ENCODE peak calls at places on chromosomes 2 and 18, in four cellular contexts. D is stomach; H is CD8-positive, alpha-beta T cell; P is nephron progenitor cell. R is an unnamed sample.

GRCh38 chr2:180647651-180648050 is 332.8 kb upstream of the UBE2E3 start:
- DNase-seq in D (no peak), H (no peak), P (no peak), R (no peak)

GRCh38 chr2:207478572-207478971 is 51.2 kb upstream of the CREB1 start:
- DNase-seq in D (no peak), P (no peak), H (no peak), R (peak; percentile 19)

GRCh38 chr2:6828299-6828584 is 37.5 kb downstream of the CMPK2 start:
- DNase-seq in P (no peak), D (no peak), H (no peak), R (no peak)

GRCh38 chr2:19178175-19178574 is 180.2 kb downstream of the OSR1 start:
- DNase-seq in H (no peak), P (no peak), D (no peak), R (no peak)

GRCh38 chr2:18271370-18272147 is 288.9 kb downstream of the RDH14 start:
- DNase-seq in P (no peak), D (no peak), H (no peak), R (no peak)

GRCh38 chr18:25133879-25134278 is 218.1 kb downstream of the ZNF521 start:
- DNase-seq in H (no peak), P (no peak), D (no peak), R (no peak)

GRCh38 chr2:27723372-27724144 is 48.0 kb upstream of the MRPL33 start:
- DNase-seq in D (peak; percentile 79), P (peak; percentile 69), H (no peak), R (no peak)

GRCh38 chr2:21038403-21039073 is 5.3 kb downstream of the APOB start:
- DNase-seq in P (no peak), D (no peak), H (no peak), R (no peak)

GRCh38 chr2:128264881-128265607 is 53.6 kb downstream of the HS6ST1 start:
- DNase-seq in P (no peak), H (no peak), D (no peak), R (peak; percentile 40)

GRCh38 chr2:75569546-75569945 is 8.8 kb upstream of the EVA1A start:
- DNase-seq in P (no peak), H (no peak), D (no peak), R (no peak)

GRCh38 chr2:7849027-7849426 is 832.8 kb upstream of the ID2 start:
- DNase-seq in H (no peak), D (no peak), P (no peak), R (no peak)

GRCh38 chr2:124884315-124884714 is 859.2 kb downstream of the CNTNAP5 start:
- DNase-seq in P (no peak), H (no peak), D (no peak), R (no peak)

GRCh38 chr2:15941970-15942710 is 1.8 kb downstream of the MYCN start:
- DNase-seq in P (peak; percentile 51), H (no peak), D (peak; percentile 36), R (no peak)

GRCh38 chr2:239745386-239745785 is 279.8 kb downstream of the NDUFA10 start:
- DNase-seq in P (no peak), H (no peak), D (no peak), R (no peak)

DNA sequence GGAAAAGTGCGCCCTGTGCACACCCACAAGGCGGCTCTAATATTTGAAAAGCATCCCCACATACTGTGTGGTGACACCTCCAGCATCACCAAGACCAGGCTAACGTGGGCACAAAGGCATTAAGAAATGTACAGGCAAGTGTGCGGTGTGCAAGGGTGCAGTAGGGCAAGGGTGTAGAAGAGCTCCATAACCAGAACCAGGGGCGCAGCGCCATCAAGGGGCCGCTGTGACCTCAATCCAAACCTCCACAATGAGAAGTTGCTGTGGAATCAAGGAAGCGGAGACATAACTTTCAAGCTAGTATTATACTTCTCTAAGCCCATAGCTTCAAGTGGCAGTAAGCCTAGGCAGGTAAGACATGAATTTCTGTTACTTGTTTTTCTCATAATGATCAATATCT is 13.0 kb downstream of the L3MBTL4 start:
- DNase-seq in P (peak; percentile 54), D (no peak), H (no peak), R (no peak)
- TF ChIP-seq CTCF in P (peak; percentile 55), D (no peak), H (no peak), R (no peak)

DNA sequence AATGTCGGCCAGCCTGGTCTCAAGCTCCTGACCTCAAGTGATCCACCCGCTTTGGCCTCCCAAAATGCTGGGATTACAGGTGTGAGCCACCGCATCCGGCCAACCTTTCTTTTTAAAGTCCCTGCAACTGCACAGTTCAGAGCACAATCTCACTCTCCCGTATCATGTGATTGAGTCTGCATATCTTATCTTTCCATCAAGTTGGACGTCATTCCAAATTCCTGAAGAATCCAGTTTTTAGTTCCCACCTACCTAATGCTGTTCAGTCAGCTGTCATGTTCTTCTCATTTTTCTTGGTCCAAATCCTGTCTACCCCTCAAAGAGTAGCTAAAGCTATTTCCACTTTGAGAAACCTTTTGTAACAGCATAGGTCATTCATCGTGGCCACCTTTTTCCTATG is 110.8 kb upstream of the FBXO11 start:
- DNase-seq in H (no peak), P (no peak), D (no peak), R (no peak)
- TF ChIP-seq CTCF in H (no peak), P (no peak), D (no peak), R (no peak)

GRCh38 chr2:119008108-119008507 is 66.1 kb downstream of the MARCO start:
- DNase-seq in P (no peak), D (no peak), H (no peak), R (no peak)
- TF ChIP-seq CTCF in P (no peak), D (no peak), H (no peak), R (no peak)

GRCh38 chr2:26316041-26316440 is 29.9 kb upstream of the SELENOI start:
- DNase-seq in D (no peak), P (no peak), H (no peak), R (no peak)
- TF ChIP-seq CTCF in D (no peak), P (no peak), H (no peak), R (peak; percentile 35)

DNA sequence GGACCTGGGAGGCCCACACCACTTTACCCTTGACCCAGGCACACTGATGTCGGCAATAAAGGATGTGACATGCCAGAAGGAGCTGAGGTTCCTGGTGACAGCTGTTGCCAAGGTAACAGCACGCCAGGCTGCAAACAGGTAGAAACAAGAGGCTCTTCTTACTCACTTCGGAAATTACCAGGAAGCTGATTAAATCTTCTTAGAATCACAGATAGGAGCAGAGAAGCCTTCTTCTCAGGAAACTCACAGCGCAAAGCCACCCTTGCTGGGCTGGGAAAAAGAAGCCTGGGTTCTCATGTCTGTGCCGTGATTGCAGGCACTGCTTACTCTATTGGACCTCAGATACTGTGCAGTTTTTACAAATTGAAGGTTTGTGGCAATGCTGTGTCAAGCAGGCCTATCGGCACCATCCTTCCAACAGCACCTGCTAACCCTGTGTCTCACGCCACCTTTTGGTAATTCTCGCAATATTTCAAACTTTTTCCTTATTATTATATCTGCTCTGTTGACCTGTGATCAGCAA is 61.0 kb upstream of the TAF1B start:
- DNase-seq in P (no peak), H (peak; percentile 38), D (no peak), R (no peak)
- TF ChIP-seq CTCF in P (no peak), H (no peak), D (no peak), R (peak; percentile 22)

GRCh38 chr2:135198481-135198880 is 146.4 kb downstream of the RAB3GAP1 start:
- DNase-seq in P (no peak), D (no peak), H (no peak), R (no peak)
- TF ChIP-seq CTCF in P (no peak), D (no peak), H (no peak), R (no peak)

GRCh38 chr2:131040661-131041401 is 52.4 kb downstream of the FAM168B start:
- DNase-seq in P (no peak), D (no peak), H (no peak), R (peak; percentile 81)
- TF ChIP-seq CTCF in P (no peak), D (no peak), H (no peak), R (peak; percentile 20)

DNA sequence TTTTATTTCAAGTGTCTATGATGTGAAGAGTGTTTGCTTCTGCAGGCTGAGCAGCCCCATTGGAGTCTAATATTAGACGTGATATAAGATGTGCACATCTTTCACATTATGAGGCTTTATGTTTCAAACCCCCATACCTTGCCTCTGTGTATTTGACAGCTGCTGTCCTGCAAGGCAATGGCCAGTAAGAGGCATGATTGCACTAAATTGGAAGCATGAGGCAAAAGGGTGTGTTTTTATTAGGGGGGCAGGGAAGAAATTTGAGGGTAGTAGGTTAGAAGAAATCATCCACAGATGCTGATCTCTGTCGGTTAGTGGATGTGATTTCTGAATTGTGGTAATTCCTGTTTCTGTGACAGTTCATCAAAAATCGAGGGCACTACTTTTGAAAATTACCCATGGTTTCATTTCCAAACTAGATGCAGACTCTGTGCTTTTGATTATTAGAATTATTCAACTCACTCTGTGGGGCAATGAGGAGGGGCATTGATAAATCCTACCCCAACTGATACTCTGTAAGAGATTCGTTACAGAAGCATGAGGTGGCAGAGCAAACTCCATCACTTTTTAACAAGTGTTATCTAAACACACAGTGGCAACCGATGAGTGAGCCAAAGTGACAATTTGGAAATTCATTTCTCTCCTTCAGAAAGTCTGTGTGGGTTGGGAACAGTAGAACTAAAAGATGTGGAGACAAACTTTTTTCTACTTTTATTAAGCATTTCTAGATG is 452.9 kb downstream of the ARHGAP15 start:
- DNase-seq in D (no peak), H (no peak), P (no peak), R (no peak)
- TF ChIP-seq CTCF in D (no peak), H (no peak), P (no peak), R (peak; percentile 39)

DNA sequence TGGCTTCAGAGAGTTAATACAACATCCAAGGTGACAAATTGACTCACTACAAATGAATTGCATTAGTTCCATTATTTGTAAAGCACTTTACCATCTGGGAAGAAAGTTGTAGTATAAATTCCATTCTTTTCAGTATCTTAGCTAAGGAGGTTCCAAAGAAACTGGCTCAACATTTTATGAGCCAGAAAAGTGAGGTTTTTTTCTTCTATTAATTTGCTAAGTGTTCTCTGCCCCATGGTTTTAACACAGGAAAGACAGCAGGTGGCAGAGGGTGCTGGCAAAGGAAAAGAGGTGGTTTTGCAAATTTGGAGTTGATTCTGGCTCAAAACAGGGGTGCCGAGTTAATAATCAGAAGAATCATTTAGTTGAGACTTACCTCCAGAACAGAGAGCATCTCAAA is 410.1 kb downstream of the MTX2 start:
- DNase-seq in P (no peak), D (no peak), H (no peak), R (no peak)
- TF ChIP-seq CTCF in P (no peak), D (no peak), H (no peak), R (no peak)

GRCh38 chr2:101832114-101832513 is 134.6 kb downstream of the MAP4K4 start:
- DNase-seq in H (no peak), D (no peak), P (no peak), R (no peak)
- TF ChIP-seq CTCF in H (peak; percentile 50), D (peak; percentile 30), P (peak; percentile 11), R (peak; percentile 48)